ENCODE peak calls at places on chromosomes 11 and 22, in ten cellular contexts. U is CD4-positive, alpha-beta T cell; K is lower leg skin; M is HFFc6; V is type B pancreatic cell; D is upper lobe of right lung; O is fibroblast of mammary gland; X is endothelial cell; G is GM13976; F is ovary. W is an unnamed sample.

GRCh38 chr11:1514349-1515061 is 27.9 kb upstream of the MOB2 start:
- DNase-seq in U (no peak), K (no peak), M (no peak), V (no peak), D (no peak), O (no peak), X (no peak), G (no peak), F (no peak), W (no peak)

GRCh38 chr11:1121343-1122331 is 36.1 kb upstream of the MUC5AC start:
- DNase-seq in U (no peak), K (peak), M (no peak), V (peak), D (peak), O (peak), X (peak), G (no peak), F (no peak), W (no peak)

GRCh38 chr11:77698896-77699295 is 61.3 kb upstream of the CLNS1A start:
- DNase-seq in U (no peak), K (no peak), M (no peak), V (no peak), D (no peak), O (no peak), X (no peak), G (no peak), F (no peak), W (no peak)

GRCh38 chr11:17403977-17404759 is 15.7 kb upstream of the KCNJ11 start:
- DNase-seq in U (no peak), K (no peak), M (no peak), V (no peak), D (no peak), O (peak), X (no peak), G (no peak), F (no peak), W (no peak)

GRCh38 chr22:22348127-22348814 is 103.7 kb downstream of the VPREB1 start:
- DNase-seq in U (no peak), K (no peak), M (no peak), V (no peak), D (no peak), O (no peak), X (peak), G (no peak), F (no peak), W (no peak)

GRCh38 chr11:77370217-77370616 is 68.7 kb upstream of the GDPD4 start:
- DNase-seq in U (no peak), K (no peak), M (no peak), V (no peak), D (no peak), O (no peak), X (no peak), G (no peak), F (no peak), W (no peak)

GRCh38 chr11:64165482-64165841 is 451 bp downstream of the MACROD1 start:
- DNase-seq in U (no peak), K (no peak), M (no peak), V (no peak), D (peak), O (no peak), X (peak), G (peak), F (peak), W (no peak)

GRCh38 chr11:57260937-57261783 is 24.1 kb upstream of the APLNR start:
- DNase-seq in U (no peak), K (peak), M (no peak), V (no peak), D (no peak), O (no peak), X (no peak), G (no peak), F (no peak), W (no peak)

GRCh38 chr11:77819921-77820564 is 479 bp downstream of the RSF1 start:
- DNase-seq in U (peak), K (peak), M (no peak), V (peak), D (peak), O (peak), X (peak), G (peak), F (peak), W (peak)

GRCh38 chr11:66868726-66869291 is 11.9 kb downstream of the LRFN4 start:
- DNase-seq in U (peak), K (no peak), M (no peak), V (no peak), D (peak), O (no peak), X (peak), G (peak), F (no peak), W (peak)

GRCh38 chr11:11672764-11673163 is 51.0 kb upstream of the GALNT18 start:
- DNase-seq in U (no peak), K (no peak), M (no peak), V (no peak), D (no peak), O (no peak), X (no peak), G (no peak), F (no peak), W (no peak)

GRCh38 chr11:117663389-117663788 is 133.6 kb downstream of the DSCAML1 start:
- DNase-seq in U (no peak), K (no peak), M (no peak), V (no peak), D (no peak), O (no peak), X (no peak), G (no peak), F (no peak), W (no peak)

GRCh38 chr22:50737728-50738648 is at the start of gene ACR:
- DNase-seq in U (no peak), K (peak), M (no peak), V (peak), D (peak), O (no peak), X (peak), G (no peak), F (peak), W (no peak)

GRCh38 chr11:12182650-12183511 is 72.5 kb downstream of the MICAL2 start:
- DNase-seq in U (no peak), K (peak), M (peak), V (no peak), D (no peak), O (peak), X (no peak), G (no peak), F (peak), W (no peak)

GRCh38 chr11:72243173-72243566 is 806 bp downstream of the PHOX2A start:
- DNase-seq in U (no peak), K (peak), M (no peak), V (no peak), D (peak), O (no peak), X (no peak), G (peak), F (no peak), W (no peak)

GRCh38 chr11:101916422-101916821 is at the start of gene ANGPTL5:
- DNase-seq in U (no peak), K (no peak), M (no peak), V (no peak), D (no peak), O (no peak), X (no peak), G (no peak), F (no peak), W (no peak)

GRCh38 chr11:57310630-57311086 is 14.1 kb downstream of the TNKS1BP1 start:
- DNase-seq in U (no peak), K (no peak), M (peak), V (no peak), D (no peak), O (peak), X (no peak), G (no peak), F (no peak), W (no peak)

GRCh38 chr22:43829448-43829821 is 17.3 kb upstream of the EFCAB6 start:
- DNase-seq in U (no peak), K (peak), M (no peak), V (no peak), D (peak), O (no peak), X (no peak), G (no peak), F (no peak), W (no peak)

GRCh38 chr11:86952933-86953637 is 2.1 kb downstream of the FZD4 start:
- DNase-seq in U (no peak), K (no peak), M (no peak), V (no peak), D (no peak), O (peak), X (no peak), G (no peak), F (no peak), W (no peak)

GRCh38 chr11:134644489-134645456 is 232.7 kb upstream of the B3GAT1 start:
- DNase-seq in U (no peak), K (peak), M (no peak), V (peak), D (no peak), O (no peak), X (no peak), G (no peak), F (no peak), W (no peak)

GRCh38 chr11:120539681-120540369 is 28.3 kb downstream of the GRIK4 start:
- DNase-seq in U (no peak), K (no peak), M (peak), V (no peak), D (no peak), O (peak), X (no peak), G (no peak), F (no peak), W (no peak)

GRCh38 chr11:112797653-112798293 is 163.4 kb upstream of the NCAM1 start:
- DNase-seq in U (no peak), K (no peak), M (no peak), V (no peak), D (no peak), O (peak), X (peak), G (peak), F (no peak), W (no peak)

GRCh38 chr11:134406264-134407185 is 5.5 kb downstream of the B3GAT1 start:
- DNase-seq in U (no peak), K (no peak), M (no peak), V (no peak), D (no peak), O (peak), X (no peak), G (no peak), F (no peak), W (no peak)

GRCh38 chr11:72237112-72237931 is 6.7 kb downstream of the PHOX2A start:
- DNase-seq in U (no peak), K (peak), M (no peak), V (peak), D (peak), O (no peak), X (no peak), G (peak), F (peak), W (no peak)

GRCh38 chr11:119315139-119316016 is 1.6 kb downstream of the MCAM start:
- DNase-seq in U (peak), K (no peak), M (no peak), V (no peak), D (no peak), O (no peak), X (no peak), G (no peak), F (peak), W (no peak)

GRCh38 chr22:26547426-26547825 is 35.2 kb upstream of the TFIP11 start:
- DNase-seq in U (no peak), K (no peak), M (no peak), V (no peak), D (no peak), O (peak), X (no peak), G (no peak), F (no peak), W (no peak)

GRCh38 chr22:29706493-29706892 is 13.3 kb upstream of the CABP7 start:
- DNase-seq in U (no peak), K (no peak), M (no peak), V (no peak), D (no peak), O (no peak), X (no peak), G (no peak), F (no peak), W (no peak)

GRCh38 chr11:102560555-102561011 is 30.0 kb upstream of the MMP7 start:
- DNase-seq in U (no peak), K (no peak), M (peak), V (no peak), D (no peak), O (peak), X (no peak), G (peak), F (no peak), W (peak)

GRCh38 chr11:30586251-30587144 is at the start of gene MPPED2:
- DNase-seq in U (no peak), K (peak), M (no peak), V (peak), D (peak), O (no peak), X (peak), G (peak), F (peak), W (peak)

DNA sequence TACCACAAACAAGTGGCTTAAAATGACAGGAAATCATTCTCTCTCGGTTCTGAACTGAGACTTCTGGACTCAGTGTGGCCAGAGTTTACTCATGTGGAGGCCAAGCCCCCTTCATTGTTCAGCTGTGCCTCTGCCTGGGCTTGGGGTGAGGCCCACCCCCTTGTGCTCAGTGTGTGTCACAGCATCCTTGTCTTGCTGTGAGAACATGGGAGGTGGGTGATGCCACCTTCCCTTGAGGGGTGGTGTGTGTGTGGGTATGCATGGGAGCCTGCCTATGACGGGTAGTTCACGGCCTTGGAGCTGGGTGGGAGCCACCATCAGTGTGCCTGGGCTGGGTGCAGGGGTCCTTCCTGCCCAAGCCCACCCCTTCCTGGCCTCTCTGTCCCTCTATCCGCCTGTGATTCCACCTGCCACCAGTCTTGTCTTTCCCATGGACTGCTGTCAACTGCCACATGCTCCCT is 101.7 kb downstream of the MORC2 start:
- DNase-seq in U (no peak), K (peak), M (no peak), V (no peak), D (peak), O (no peak), X (no peak), G (peak), F (no peak), W (no peak)
- TF ChIP-seq CTCF in U (no peak), K (no peak), M (peak), V (no peak), D (peak), O (peak), X (no peak), G (no peak), F (no peak), W (no peak)

DNA sequence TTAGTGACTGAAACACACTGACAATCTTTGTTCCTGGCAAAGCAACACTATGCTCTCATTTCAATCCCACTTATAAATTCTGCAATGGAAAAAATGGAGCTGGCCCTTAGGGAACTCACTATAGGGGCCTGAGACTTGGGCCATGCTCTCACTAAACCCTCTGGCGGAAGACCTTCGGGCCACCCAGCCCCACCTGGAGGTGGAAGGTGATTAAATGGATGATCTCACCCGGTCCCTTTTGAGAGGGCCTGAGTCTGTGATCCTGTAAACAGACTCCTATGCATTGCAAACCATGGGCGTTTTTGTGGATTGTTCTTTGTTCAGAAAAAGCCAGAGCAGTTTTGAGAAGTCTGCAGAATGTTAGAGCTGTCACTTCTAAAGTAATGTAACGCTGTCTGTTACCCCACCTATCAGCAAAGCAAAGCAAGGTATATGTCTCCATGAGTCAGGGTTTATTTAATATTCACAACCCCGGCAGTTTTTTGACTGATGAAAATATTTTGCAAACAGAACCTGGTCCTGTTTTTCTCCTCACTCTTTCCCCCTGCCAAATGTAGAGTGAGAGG is 17.1 kb upstream of the CDON start:
- DNase-seq in U (no peak), K (peak), M (no peak), V (no peak), D (no peak), O (no peak), X (no peak), G (no peak), F (no peak), W (no peak)
- TF ChIP-seq CTCF in U (no peak), K (no peak), M (no peak), V (no peak), D (no peak), O (no peak), X (no peak), G (no peak), F (no peak), W (no peak)

DNA sequence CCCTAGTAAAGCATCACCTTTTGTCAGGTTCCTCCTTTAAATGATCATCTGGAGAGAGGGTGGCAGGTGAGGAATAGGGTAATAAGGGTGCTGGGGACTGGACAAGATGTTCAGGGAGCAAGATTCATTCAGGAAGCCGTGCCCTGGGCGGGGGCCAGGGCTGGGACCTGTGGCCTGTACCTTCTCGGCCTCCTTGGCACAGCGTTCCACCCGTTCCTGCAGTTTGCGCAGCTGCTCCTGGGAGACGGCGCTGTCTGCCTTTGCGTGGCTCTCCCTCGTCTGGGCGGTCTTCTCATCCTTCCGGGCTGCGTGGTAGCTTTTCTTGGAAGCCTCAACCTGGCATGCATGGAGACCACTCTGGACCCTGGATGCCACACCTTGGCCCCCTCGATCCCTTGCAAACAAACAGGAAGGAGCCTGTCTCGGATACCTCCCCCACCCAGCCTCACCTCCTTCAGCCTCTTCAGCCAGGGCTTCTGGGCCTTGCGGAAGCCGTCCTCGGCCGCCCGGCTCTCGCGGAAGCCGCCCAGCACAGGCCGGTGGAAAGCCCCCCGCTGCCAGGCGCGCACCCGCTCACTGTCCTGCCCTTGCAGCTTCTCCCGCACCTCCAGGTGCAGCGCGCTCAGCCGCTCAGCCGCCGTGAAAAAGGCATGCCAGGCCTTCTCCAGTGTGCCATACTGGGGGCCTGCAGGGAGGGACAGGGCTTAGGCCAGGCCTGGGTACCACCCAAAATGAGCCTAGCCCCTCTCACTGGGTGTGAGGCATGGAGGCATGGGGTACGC is 3.5 kb upstream of the ARFGAP2 start:
- DNase-seq in U (no peak), K (no peak), M (no peak), V (no peak), D (no peak), O (no peak), X (no peak), G (no peak), F (no peak), W (no peak)
- TF ChIP-seq CTCF in U (no peak), K (no peak), M (no peak), V (no peak), D (no peak), O (no peak), X (no peak), G (no peak), F (no peak), W (no peak)

DNA sequence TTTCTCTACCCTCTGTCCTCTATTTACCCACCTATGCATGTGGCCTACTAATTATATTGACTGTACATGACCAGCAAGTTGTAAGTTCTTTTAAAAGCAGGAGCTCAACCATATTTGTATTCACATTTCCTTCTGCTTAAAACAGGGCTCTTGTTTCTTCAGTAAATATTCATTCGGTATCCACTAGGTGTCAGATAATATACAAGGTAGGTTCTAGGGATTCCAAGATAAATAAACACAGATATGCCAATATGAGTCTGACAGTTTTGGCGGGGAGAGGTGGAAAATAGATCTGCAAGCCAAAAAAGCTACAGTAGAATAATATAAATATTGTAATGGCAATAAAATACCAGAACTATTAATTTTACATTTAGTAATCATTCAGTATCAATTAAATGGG is 15.3 kb upstream of the RAB30 start:
- DNase-seq in U (no peak), K (no peak), M (no peak), V (no peak), D (no peak), O (peak), X (no peak), G (no peak), F (no peak), W (no peak)
- TF ChIP-seq CTCF in U (peak), K (no peak), M (peak), V (peak), D (no peak), O (peak), X (no peak), G (no peak), F (no peak), W (peak)

GRCh38 chr22:35456757-35457156 is 56.8 kb downstream of the MCM5 start:
- DNase-seq in U (no peak), K (no peak), M (no peak), V (no peak), D (no peak), O (no peak), X (no peak), G (no peak), F (no peak), W (no peak)

GRCh38 chr22:35452810-35453743 is 53.1 kb downstream of the MCM5 start:
- DNase-seq in U (no peak), K (no peak), M (no peak), V (no peak), D (no peak), O (no peak), X (no peak), G (no peak), F (no peak), W (no peak)

GRCh38 chr22:35455529-35455928 is 55.6 kb downstream of the MCM5 start:
- DNase-seq in U (no peak), K (no peak), M (no peak), V (no peak), D (no peak), O (no peak), X (no peak), G (no peak), F (no peak), W (no peak)

GRCh38 chr22:35452351-35452781 is 52.4 kb downstream of the MCM5 start:
- DNase-seq in U (no peak), K (no peak), M (no peak), V (no peak), D (peak), O (no peak), X (no peak), G (no peak), F (no peak), W (no peak)

GRCh38 chr22:35454416-35455054 is 54.6 kb downstream of the MCM5 start:
- DNase-seq in U (no peak), K (no peak), M (no peak), V (no peak), D (no peak), O (no peak), X (no peak), G (no peak), F (no peak), W (no peak)
- TF ChIP-seq CTCF in U (no peak), K (no peak), M (no peak), V (peak), D (peak), O (no peak), X (no peak), G (no peak), F (no peak), W (no peak)